ENCODE peak calls at places on chromosome 11, in four cellular contexts. One of them, this sample, is unnamed.

GRCh38 chr11:65611028-65611757 is 2.8 kb downstream of the MAP3K11 start:
- DNase-seq in kidney: peak
- DNase-seq in heart right ventricle: peak
- DNase-seq in heart left ventricle: peak
- DNase-seq in this sample: peak

GRCh38 chr11:297666-298405 is 1.5 kb downstream of the IFITM5 start:
- DNase-seq in heart left ventricle: no peak
- DNase-seq in heart right ventricle: no peak
- DNase-seq in kidney: peak
- DNase-seq in this sample: no peak

GRCh38 chr11:130513132-130513531 is 64.7 kb downstream of the ADAMTS15 start:
- DNase-seq in heart right ventricle: peak
- DNase-seq in heart left ventricle: peak
- DNase-seq in kidney: no peak
- DNase-seq in this sample: no peak

GRCh38 chr11:121372671-121373429 is 79.3 kb upstream of the SORL1 start:
- DNase-seq in kidney: no peak
- DNase-seq in heart right ventricle: no peak
- DNase-seq in heart left ventricle: no peak
- DNase-seq in this sample: no peak

GRCh38 chr11:126840201-126840886 is 160.2 kb downstream of the KIRREL3 start:
- DNase-seq in heart right ventricle: no peak
- DNase-seq in heart left ventricle: no peak
- DNase-seq in kidney: no peak
- DNase-seq in this sample: no peak

GRCh38 chr11:130066338-130066737 is 3.4 kb upstream of the APLP2 start:
- DNase-seq in heart left ventricle: no peak
- DNase-seq in kidney: no peak
- DNase-seq in heart right ventricle: no peak
- DNase-seq in this sample: no peak

GRCh38 chr11:46380340-46381045 is 976 bp upstream of the MDK start:
- DNase-seq in heart right ventricle: peak
- DNase-seq in heart left ventricle: peak
- DNase-seq in kidney: peak
- DNase-seq in this sample: peak

GRCh38 chr11:47179655-47179991 is 2.9 kb upstream of the ARFGAP2 start:
- DNase-seq in kidney: no peak
- DNase-seq in heart right ventricle: no peak
- DNase-seq in heart left ventricle: no peak
- DNase-seq in this sample: no peak

GRCh38 chr11:124882339-124883071 is 15.2 kb downstream of the ROBO4 start:
- DNase-seq in kidney: no peak
- DNase-seq in heart left ventricle: peak
- DNase-seq in heart right ventricle: no peak
- DNase-seq in this sample: no peak
- H3K27ac ChIP-seq in kidney: no peak
- H3K27ac ChIP-seq in heart left ventricle: peak
- H3K27ac ChIP-seq in heart right ventricle: peak
- H3K27ac ChIP-seq in this sample: peak

DNA sequence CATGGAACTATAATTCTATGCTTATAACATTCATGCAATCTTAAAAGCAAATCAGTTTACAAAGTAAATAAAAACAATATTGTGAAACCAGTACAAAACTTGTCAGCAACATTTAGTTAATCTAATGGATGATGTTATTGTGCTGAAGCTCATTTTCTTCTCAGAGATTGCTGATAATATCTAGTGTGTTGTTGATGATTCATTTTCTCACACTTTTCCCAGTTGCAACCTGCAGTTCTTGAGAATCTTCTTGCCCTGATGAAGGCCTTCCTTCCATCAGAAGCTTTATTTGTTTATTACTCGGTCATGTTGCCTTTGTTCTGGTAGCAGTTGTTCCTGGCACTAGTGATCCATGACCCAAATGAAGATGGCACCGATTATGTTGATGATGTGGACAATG is 5.2 kb downstream of the ARHGAP42 start:
- DNase-seq in heart right ventricle: no peak
- DNase-seq in heart left ventricle: no peak
- DNase-seq in kidney: no peak
- DNase-seq in this sample: no peak
- H3K27ac ChIP-seq in heart right ventricle: no peak
- H3K27ac ChIP-seq in heart left ventricle: no peak
- H3K27ac ChIP-seq in kidney: no peak
- H3K27ac ChIP-seq in this sample: no peak

DNA sequence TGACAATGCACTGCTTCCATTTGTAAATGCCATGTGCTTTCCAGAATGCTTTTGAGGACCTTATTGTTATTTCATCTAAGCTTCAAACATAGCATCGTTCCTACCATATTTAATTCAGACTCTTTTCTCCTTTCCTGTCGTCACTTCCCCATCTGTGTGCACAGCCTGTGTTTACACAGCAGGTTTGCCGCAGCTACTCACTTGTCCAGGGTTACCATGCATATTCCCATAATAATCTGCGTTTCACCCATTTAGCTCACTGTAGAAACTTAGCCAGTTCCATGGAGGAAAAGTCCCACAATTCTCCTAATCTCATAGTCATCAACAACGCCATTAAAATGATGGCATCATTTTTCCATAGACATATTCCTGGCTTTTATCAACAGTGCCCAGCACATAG is 48.1 kb downstream of the FLI1 start:
- DNase-seq in heart right ventricle: no peak
- DNase-seq in heart left ventricle: no peak
- DNase-seq in kidney: no peak
- DNase-seq in this sample: no peak
- H3K27ac ChIP-seq in heart right ventricle: no peak
- H3K27ac ChIP-seq in heart left ventricle: no peak
- H3K27ac ChIP-seq in kidney: no peak
- H3K27ac ChIP-seq in this sample: no peak

DNA sequence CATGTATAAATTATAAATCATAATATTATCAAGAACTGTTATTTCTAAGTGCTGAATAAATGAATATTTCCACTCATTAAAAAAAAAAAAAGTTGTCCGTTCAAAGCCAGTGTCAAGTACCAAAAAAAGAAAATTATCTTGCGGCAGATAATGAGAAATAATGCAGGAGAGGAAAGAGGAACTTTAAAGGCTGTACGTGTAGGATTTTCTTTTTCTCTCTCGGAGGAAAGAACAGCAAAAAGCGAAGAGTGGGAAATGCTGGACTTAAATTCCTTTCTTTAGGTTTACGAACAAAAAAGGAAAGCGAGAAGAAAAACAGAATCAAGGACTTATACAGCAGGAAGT is 999 bp upstream of the CCDC83 start:
- DNase-seq in heart right ventricle: no peak
- DNase-seq in heart left ventricle: no peak
- DNase-seq in kidney: no peak
- DNase-seq in this sample: no peak
- H3K27ac ChIP-seq in heart right ventricle: peak
- H3K27ac ChIP-seq in heart left ventricle: peak
- H3K27ac ChIP-seq in kidney: peak
- H3K27ac ChIP-seq in this sample: peak

GRCh38 chr11:119991022-119991404 is 146.9 kb downstream of the TRIM29 start:
- DNase-seq in heart left ventricle: no peak
- DNase-seq in heart right ventricle: no peak
- DNase-seq in kidney: no peak
- DNase-seq in this sample: no peak
- H3K27ac ChIP-seq in heart left ventricle: no peak
- H3K27ac ChIP-seq in heart right ventricle: no peak
- H3K27ac ChIP-seq in kidney: no peak
- H3K27ac ChIP-seq in this sample: peak

This sample was measured in caudate nucleus.